ENCODE peak calls at places on chromosomes 13 and 19, in five cellular contexts. One of them, this sample, is unnamed.

GRCh38 chr13:44680746-44681355 is 104.7 kb upstream of the TSC22D1 start:
- DNase-seq in HCT116: no peak
- DNase-seq in HepG2: no peak
- DNase-seq in GM12878: no peak
- DNase-seq in K562: no peak
- DNase-seq in this sample: no peak

GRCh38 chr19:47315125-47315821 is 5.6 kb downstream of the C5AR1 start:
- DNase-seq in HepG2: peak; percentile 97
- DNase-seq in HCT116: peak; percentile 87
- DNase-seq in GM12878: no peak
- DNase-seq in K562: peak; percentile 93
- DNase-seq in this sample: no peak

GRCh38 chr13:100644328-100644727 is 30.3 kb downstream of the TMTC4 start:
- DNase-seq in GM12878: no peak
- DNase-seq in K562: no peak
- DNase-seq in HepG2: no peak
- DNase-seq in HCT116: no peak
- DNase-seq in this sample: no peak

GRCh38 chr13:74104661-74105275 is 29.4 kb downstream of the KLF12 start:
- DNase-seq in HCT116: no peak
- DNase-seq in K562: no peak
- DNase-seq in GM12878: no peak
- DNase-seq in HepG2: no peak
- DNase-seq in this sample: no peak

GRCh38 chr13:66565261-66565660 is 664.9 kb downstream of the PCDH9 start:
- DNase-seq in K562: no peak
- DNase-seq in HCT116: no peak
- DNase-seq in GM12878: no peak
- DNase-seq in HepG2: no peak
- DNase-seq in this sample: no peak

GRCh38 chr19:5934779-5935472 is 20.9 kb downstream of the CAPS start:
- DNase-seq in HepG2: no peak
- DNase-seq in K562: no peak
- DNase-seq in HCT116: no peak
- DNase-seq in GM12878: no peak
- DNase-seq in this sample: no peak

GRCh38 chr19:5360003-5360820 is 19.6 kb upstream of the PTPRS start:
- DNase-seq in HCT116: no peak
- DNase-seq in GM12878: no peak
- DNase-seq in K562: no peak
- DNase-seq in HepG2: no peak
- DNase-seq in this sample: no peak

GRCh38 chr13:64798422-64798821 is 2431.7 kb downstream of the PCDH9 start:
- DNase-seq in GM12878: no peak
- DNase-seq in HepG2: no peak
- DNase-seq in HCT116: no peak
- DNase-seq in K562: no peak
- DNase-seq in this sample: no peak

GRCh38 chr13:99346328-99347070 is 39.3 kb upstream of the GPR183 start:
- DNase-seq in K562: no peak
- DNase-seq in GM12878: no peak
- DNase-seq in HepG2: no peak
- DNase-seq in HCT116: no peak
- DNase-seq in this sample: no peak

GRCh38 chr13:85549819-85550218 is 249.4 kb downstream of the SLITRK6 start:
- DNase-seq in GM12878: no peak
- DNase-seq in HepG2: no peak
- DNase-seq in HCT116: no peak
- DNase-seq in K562: no peak
- DNase-seq in this sample: no peak

GRCh38 chr13:72839831-72840426 is 58.0 kb downstream of the PIBF1 start:
- DNase-seq in HepG2: peak; percentile 56
- DNase-seq in GM12878: peak; percentile 3
- DNase-seq in HCT116: peak; percentile 47
- DNase-seq in K562: peak; percentile 37
- DNase-seq in this sample: peak; percentile 33
- TF ChIP-seq JUND in HepG2: no peak
- TF ChIP-seq JUND in GM12878: no peak
- TF ChIP-seq JUND in HCT116: no peak
- TF ChIP-seq JUND in K562: no peak
- TF ChIP-seq JUND in this sample: no peak

GRCh38 chr19:48842744-48843162 is 6.5 kb upstream of the HSD17B14 start:
- DNase-seq in GM12878: no peak
- DNase-seq in K562: peak; percentile 80
- DNase-seq in HCT116: peak; percentile 46
- DNase-seq in HepG2: peak; percentile 58
- DNase-seq in this sample: peak; percentile 47
- TF ChIP-seq JUND in GM12878: no peak
- TF ChIP-seq JUND in K562: no peak
- TF ChIP-seq JUND in HCT116: no peak
- TF ChIP-seq JUND in HepG2: no peak
- TF ChIP-seq JUND in this sample: no peak

DNA sequence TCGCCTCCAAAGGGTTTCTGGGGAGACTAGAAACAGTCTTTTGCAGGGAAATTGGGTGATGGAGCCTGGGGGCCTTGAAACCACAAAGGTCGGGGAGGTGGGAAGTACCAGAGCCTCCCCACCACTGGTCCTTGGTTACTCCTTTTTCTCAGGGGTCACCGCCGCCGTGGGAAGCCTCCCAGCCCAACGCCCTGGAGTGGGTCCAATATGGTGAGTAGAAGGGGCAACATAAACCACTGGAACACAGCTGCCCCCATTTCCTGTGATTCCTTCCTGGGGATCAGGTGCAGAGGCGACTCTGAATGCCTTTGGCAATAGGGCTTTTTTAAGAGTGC is 5.8 kb downstream of the PGLYRP1 start:
- DNase-seq in K562: no peak
- DNase-seq in HCT116: no peak
- DNase-seq in GM12878: no peak
- DNase-seq in HepG2: no peak
- DNase-seq in this sample: no peak
- TF ChIP-seq JUND in K562: no peak
- TF ChIP-seq JUND in HCT116: no peak
- TF ChIP-seq JUND in GM12878: no peak
- TF ChIP-seq JUND in HepG2: no peak
- TF ChIP-seq JUND in this sample: no peak

DNA sequence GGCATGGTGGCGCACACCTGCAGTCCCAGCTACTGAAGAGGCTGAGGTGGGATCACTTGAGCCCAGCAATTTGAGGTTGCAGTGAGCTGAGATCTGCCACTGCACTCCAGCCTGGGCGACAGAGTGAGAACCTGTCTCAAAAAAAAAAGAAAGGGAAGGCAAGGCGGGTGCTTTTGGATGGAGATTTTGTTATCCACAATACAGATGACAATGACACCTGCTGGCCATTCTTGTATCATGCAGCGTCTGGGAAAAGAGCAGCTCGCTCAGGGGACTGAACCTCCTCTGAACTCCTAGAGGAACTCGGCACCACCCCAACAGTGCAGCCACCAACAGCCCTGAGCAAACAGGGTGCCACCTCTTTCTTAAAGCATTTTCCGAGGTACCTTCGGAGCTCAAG is 22.8 kb downstream of the HAUS8 start:
- DNase-seq in K562: peak; percentile 48
- DNase-seq in GM12878: no peak
- DNase-seq in HepG2: no peak
- DNase-seq in HCT116: peak; percentile 22
- DNase-seq in this sample: peak; percentile 36
- TF ChIP-seq JUND in K562: no peak
- TF ChIP-seq JUND in GM12878: no peak
- TF ChIP-seq JUND in HepG2: no peak
- TF ChIP-seq JUND in HCT116: no peak
- TF ChIP-seq JUND in this sample: no peak

DNA sequence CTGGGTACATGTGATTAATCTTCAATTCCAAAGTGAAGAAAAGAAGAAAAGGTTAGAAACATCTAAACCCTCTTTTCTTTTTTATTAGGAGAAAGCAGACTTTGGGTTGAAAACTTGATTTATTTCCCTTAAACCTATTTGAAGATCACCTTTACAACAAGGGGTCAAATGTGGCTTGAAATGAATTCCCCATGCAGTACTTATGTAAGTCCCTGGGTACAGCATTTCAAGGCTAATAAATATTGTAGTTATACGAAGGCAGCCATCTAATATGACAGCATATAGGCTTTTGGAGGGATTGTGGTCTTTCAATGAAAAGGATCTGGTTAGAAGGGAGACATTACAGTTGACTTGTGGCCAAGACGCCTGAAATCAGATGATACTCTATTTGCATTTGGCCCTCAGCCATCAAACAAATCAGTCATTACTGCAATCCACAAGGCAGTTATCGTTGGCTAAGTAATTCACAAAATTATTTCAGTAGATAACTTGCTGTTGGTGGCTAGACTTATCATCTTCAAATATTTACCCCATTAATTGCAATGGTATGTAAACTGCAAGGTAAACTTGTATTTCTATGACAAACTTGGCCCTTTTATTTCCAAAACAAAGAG is 242.7 kb downstream of the DCLK1 start:
- DNase-seq in HCT116: no peak
- DNase-seq in HepG2: no peak
- DNase-seq in GM12878: no peak
- DNase-seq in K562: no peak
- DNase-seq in this sample: no peak
- TF ChIP-seq JUND in HCT116: no peak
- TF ChIP-seq JUND in HepG2: no peak
- TF ChIP-seq JUND in GM12878: no peak
- TF ChIP-seq JUND in K562: no peak
- TF ChIP-seq JUND in this sample: no peak

GRCh38 chr19:28397311-28397710 is 815.6 kb downstream of the UQCRFS1 start:
- DNase-seq in K562: no peak
- DNase-seq in GM12878: no peak
- DNase-seq in HCT116: no peak
- DNase-seq in HepG2: no peak
- DNase-seq in this sample: no peak

GRCh38 chr19:28394705-28395104 is 818.2 kb downstream of the UQCRFS1 start:
- DNase-seq in HepG2: no peak
- DNase-seq in HCT116: no peak
- DNase-seq in K562: no peak
- DNase-seq in GM12878: no peak
- DNase-seq in this sample: no peak

GRCh38 chr19:28393574-28394336 is 819.2 kb downstream of the UQCRFS1 start:
- DNase-seq in GM12878: no peak
- DNase-seq in HepG2: no peak
- DNase-seq in HCT116: no peak
- DNase-seq in K562: no peak
- DNase-seq in this sample: no peak

GRCh38 chr19:28399187-28399586 is 813.8 kb downstream of the UQCRFS1 start:
- DNase-seq in K562: no peak
- DNase-seq in GM12878: no peak
- DNase-seq in HCT116: no peak
- DNase-seq in HepG2: no peak
- DNase-seq in this sample: no peak

GRCh38 chr19:28396259-28396940 is 816.6 kb downstream of the UQCRFS1 start:
- DNase-seq in HepG2: no peak
- DNase-seq in GM12878: no peak
- DNase-seq in HCT116: no peak
- DNase-seq in K562: peak; percentile 48
- DNase-seq in this sample: peak; percentile 9
- TF ChIP-seq JUND in HepG2: no peak
- TF ChIP-seq JUND in GM12878: no peak
- TF ChIP-seq JUND in HCT116: no peak
- TF ChIP-seq JUND in K562: no peak
- TF ChIP-seq JUND in this sample: no peak